ENCODE peak calls at places on chromosomes 4 and X, in nine cellular contexts. T, I, V, E, S, H, C, A and L are unnamed samples.
A peak's percentile ranks its signal among the peaks of the same experiment; 100 is the strongest.

GRCh38 chr4:186643501-186644315 is 79.9 kb downstream of the FAT1 start:
- DNase-seq in I (peak; percentile 83), C (no peak), T (peak; percentile 72), E (no peak), H (peak; percentile 77), S (peak; percentile 82), A (no peak), V (no peak), L (peak; percentile 52)

GRCh38 chrX:46554942-46555341 is 9.7 kb upstream of the ZNF674 start:
- DNase-seq in S (peak; percentile 36), I (peak; percentile 63), T (no peak), H (no peak), V (no peak), A (no peak), E (no peak), C (no peak), L (peak; percentile 81)

GRCh38 chr4:26217961-26218676 is 102.7 kb upstream of the RBPJ start:
- DNase-seq in A (no peak), H (no peak), C (no peak), V (no peak), T (no peak), E (no peak), I (no peak), S (no peak), L (peak; percentile 49)

GRCh38 chrX:78946178-78946896 is 1.1 kb downstream of the P2RY10 start:
- DNase-seq in A (no peak), V (no peak), H (no peak), C (no peak), T (no peak), S (no peak), E (no peak), I (no peak), L (no peak)

GRCh38 chr4:19455850-19456602 is 795.7 kb upstream of the SLIT2 start:
- DNase-seq in I (peak; percentile 55), S (no peak), A (no peak), E (no peak), C (no peak), V (no peak), H (no peak), T (no peak), L (no peak)

GRCh38 chrX:12583543-12583942 is 207.7 kb upstream of the PRPS2 start:
- DNase-seq in T (no peak), H (no peak), I (no peak), E (no peak), S (no peak), C (no peak), A (no peak), V (no peak), L (no peak)

GRCh38 chr4:87806520-87806919 is 7.2 kb downstream of the IBSP start:
- DNase-seq in V (no peak), H (peak; percentile 31), E (no peak), S (no peak), C (no peak), A (no peak), I (peak; percentile 16), T (peak; percentile 74), L (peak; percentile 30)

GRCh38 chrX:97527725-97528124 is 644.0 kb downstream of the RPA4 start:
- DNase-seq in T (no peak), A (no peak), I (no peak), C (no peak), H (no peak), E (no peak), S (no peak), V (no peak), L (no peak)

GRCh38 chr4:66357316-66357715 is 687.0 kb upstream of the EPHA5 start:
- DNase-seq in C (no peak), T (peak; percentile 75), A (no peak), S (peak; percentile 23), E (no peak), H (peak; percentile 0), V (no peak), I (peak; percentile 53), L (peak; percentile 60)

GRCh38 chr4:107133965-107134364 is 97.9 kb upstream of the DKK2 start:
- DNase-seq in S (no peak), I (no peak), V (no peak), T (no peak), E (no peak), H (no peak), C (no peak), A (no peak), L (no peak)

GRCh38 chr4:88705805-88706518 is 8.3 kb upstream of the NAP1L5 start:
- DNase-seq in I (peak; percentile 36), H (peak; percentile 19), S (peak; percentile 38), A (no peak), V (no peak), T (peak; percentile 69), E (no peak), C (no peak), L (peak; percentile 60)

GRCh38 chrX:124462931-124463330 is 116.6 kb downstream of the SH2D1A start:
- DNase-seq in E (no peak), I (no peak), V (no peak), T (no peak), S (no peak), C (no peak), H (no peak), A (no peak), L (no peak)

GRCh38 chr4:48420172-48420571 is 63.0 kb upstream of the SLC10A4 start:
- DNase-seq in C (no peak), A (no peak), H (no peak), I (no peak), S (no peak), V (no peak), T (no peak), E (no peak), L (no peak)

GRCh38 chrX:69314436-69315348 is 149.4 kb upstream of the PJA1 start:
- DNase-seq in V (no peak), H (no peak), A (no peak), S (no peak), I (no peak), C (peak; percentile 7), T (no peak), E (peak; percentile 28), L (no peak)

GRCh38 chr4:150252741-150253140 is 174.5 kb downstream of the DCLK2 start:
- DNase-seq in E (no peak), A (no peak), H (no peak), S (no peak), V (no peak), C (no peak), T (no peak), I (no peak), L (no peak)

GRCh38 chr4:142160509-142160908 is 524.1 kb downstream of the IL15 start:
- DNase-seq in A (no peak), V (no peak), T (peak; percentile 64), C (no peak), S (peak; percentile 6), I (no peak), E (no peak), H (no peak), L (no peak)

GRCh38 chr4:94758141-94758699 is 465 bp downstream of the BMPR1B start:
- DNase-seq in T (peak; percentile 41), E (peak; percentile 80), A (no peak), I (peak; percentile 54), C (peak; percentile 21), V (peak; percentile 42), S (peak; percentile 26), H (no peak), L (peak; percentile 72)

DNA sequence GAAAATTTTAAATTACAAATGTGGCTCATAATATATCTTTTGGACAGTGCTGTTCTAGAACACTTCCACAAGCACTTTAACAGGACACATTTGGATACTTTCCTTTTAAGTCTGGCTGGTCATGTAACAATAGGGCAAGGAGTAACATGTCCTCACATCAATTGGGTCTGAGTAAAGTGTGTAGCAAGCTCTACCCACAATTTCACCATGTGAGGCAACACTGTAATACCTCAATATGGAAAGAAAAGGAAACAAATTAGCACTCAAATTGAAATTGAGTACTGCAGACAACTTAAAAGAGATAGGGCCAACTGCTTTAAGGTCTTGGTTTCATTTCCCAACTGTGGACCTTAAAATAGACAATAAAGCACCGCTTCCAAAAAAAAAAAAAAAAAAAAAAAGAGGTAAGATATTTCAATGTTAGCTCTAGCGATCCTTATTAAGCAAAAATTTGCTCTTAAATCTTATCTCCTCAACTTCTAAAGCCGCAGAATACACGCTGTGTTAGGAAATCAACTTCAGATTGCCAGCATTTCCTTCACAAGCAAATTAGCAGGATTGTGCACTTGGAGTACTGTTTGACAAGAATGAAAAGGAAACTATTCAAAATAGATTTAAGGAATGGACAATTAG is 1.7 kb downstream of the CASK start:
- DNase-seq in S (peak; percentile 61), I (peak; percentile 24), V (no peak), T (peak; percentile 34), H (peak; percentile 73), A (no peak), E (peak; percentile 4), C (no peak), L (peak; percentile 76)
- H3K4me3 ChIP-seq in S (peak overlapping the region; percentile 83), I (peak overlapping the region; percentile 98), V (peak overlapping the region; percentile 94), T (peak overlapping the region; percentile 73), H (peak overlapping the region; percentile 79), A (peak overlapping the region; percentile 57), E (peak overlapping the region; percentile 68), C (peak overlapping the region; percentile 48), L (peak overlapping the region; percentile 92)

DNA sequence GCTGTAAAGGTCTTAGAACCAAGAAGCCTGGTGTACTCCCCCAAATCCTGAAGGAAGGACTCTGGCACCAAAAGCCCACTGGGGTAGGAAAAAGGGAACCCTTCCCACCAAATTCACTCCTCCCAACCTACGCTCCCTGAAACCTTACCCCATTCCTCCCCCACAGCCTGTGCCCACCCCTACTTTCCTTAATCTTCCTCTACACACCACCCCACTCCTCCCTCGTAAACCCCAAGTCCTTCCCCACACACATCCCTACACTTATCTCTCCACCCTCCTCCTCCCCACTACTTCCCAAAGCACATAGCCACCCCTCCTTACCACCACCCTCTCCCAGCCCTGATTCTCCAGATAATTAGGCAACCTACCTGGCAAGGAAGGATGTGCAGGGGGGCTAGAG is 1.7 kb downstream of the ZMYM3 start:
- DNase-seq in S (no peak), C (no peak), V (no peak), T (no peak), H (no peak), A (no peak), I (no peak), E (no peak), L (no peak)
- H3K9ac ChIP-seq in S (peak overlapping the region; percentile 87), C (no peak overlapping the region), V (no peak overlapping the region), T (no peak overlapping the region), H (no peak overlapping the region), A (peak overlapping the region; percentile 6), I (no peak overlapping the region), E (no peak overlapping the region), L (no peak overlapping the region)

GRCh38 chrX:148665001-148665400 is 164.6 kb downstream of the AFF2 start:
- DNase-seq in A (no peak), E (no peak), S (no peak), C (no peak), H (no peak), V (no peak), T (no peak), I (no peak), L (no peak)

GRCh38 chrX:148672526-148672925 is 172.1 kb downstream of the AFF2 start:
- DNase-seq in V (no peak), S (no peak), T (no peak), A (no peak), I (no peak), H (no peak), C (no peak), E (no peak), L (no peak)

GRCh38 chrX:148670277-148670676 is 169.9 kb downstream of the AFF2 start:
- DNase-seq in T (no peak), S (no peak), C (no peak), A (no peak), E (no peak), V (no peak), H (no peak), I (no peak), L (no peak)
- H3K9me3 ChIP-seq in T (no peaks in the 10 kb centered on the region), S (peaks cover 40% of the 10 kb centered on the region), C (no peaks in the 10 kb centered on the region), A (peaks cover 17% of the 10 kb centered on the region), E (peaks cover 6% of the 10 kb centered on the region), V (no peaks in the 10 kb centered on the region), H (peaks cover 3% of the 10 kb centered on the region), I (no peaks in the 10 kb centered on the region), L (peaks cover 29% of the 10 kb centered on the region)

GRCh38 chr4:16218950-16219349 is 7.3 kb downstream of the TAPT1 start:
- DNase-seq in T (no peak), C (no peak), V (no peak), A (no peak), E (no peak), S (no peak), I (no peak), H (no peak), L (no peak)
- H3K4me3 ChIP-seq in T (no peak overlapping the region), C (no peak overlapping the region), V (no peak overlapping the region), A (no peak overlapping the region), E (no peak overlapping the region), S (no peak overlapping the region), I (no peak overlapping the region), H (no peak overlapping the region), L (no peak overlapping the region)